ENCODE peak calls at places on chromosome 12, in six cellular contexts. W is HL-60, T is A549, O is stomach, U is non-pigmented ciliary epithelial cell, D is GM13976. K is an unnamed sample.

GRCh38 chr12:99079811-99080210 is 434.7 kb downstream of the APAF1 start:
- DNase-seq in T (no peak), D (no peak), W (no peak), O (no peak), U (no peak), K (peak)

GRCh38 chr12:94207467-94208432 is 59.4 kb downstream of the PLXNC1 start:
- DNase-seq in U (no peak), W (peak), T (no peak), D (peak), O (no peak), K (no peak)

GRCh38 chr12:120181991-120182631 is 12.4 kb downstream of the GCN1 start:
- DNase-seq in O (no peak), U (no peak), W (no peak), T (no peak), D (no peak), K (no peak)

GRCh38 chr12:45729233-45730115 is at the start of gene ARID2:
- DNase-seq in T (no peak), D (peak), O (peak), U (no peak), W (peak), K (peak)

GRCh38 chr12:69821441-69822204 is 3.4 kb upstream of the MYRFL start:
- DNase-seq in U (peak), W (no peak), T (no peak), O (no peak), D (no peak), K (no peak)

GRCh38 chr12:82966160-82966559 is 279.5 kb downstream of the TMTC2 start:
- DNase-seq in T (no peak), W (peak), D (no peak), O (no peak), U (no peak), K (no peak)

GRCh38 chr12:54419088-54419887 is at the start of gene ITGA5:
- DNase-seq in D (peak), O (peak), U (no peak), W (peak), T (peak), K (peak)

GRCh38 chr12:6180300-6181051 is 19.7 kb upstream of the CD9 start:
- DNase-seq in U (no peak), O (peak), D (no peak), W (no peak), T (no peak), K (no peak)

GRCh38 chr12:53064613-53065415 is 14.4 kb downstream of the SPRYD3 start:
- DNase-seq in O (no peak), U (no peak), W (no peak), T (no peak), D (no peak), K (no peak)

GRCh38 chr12:68236421-68237059 is 10.9 kb upstream of the IL26 start:
- DNase-seq in W (no peak), U (no peak), D (peak), O (no peak), T (peak), K (peak)

GRCh38 chr12:67891566-67891965 is 97.7 kb upstream of the IFNG-AS1 start:
- DNase-seq in U (no peak), T (no peak), O (no peak), D (no peak), W (no peak), K (no peak)

GRCh38 chr12:23721268-23721667 is 228.2 kb downstream of the SOX5 start:
- DNase-seq in T (no peak), U (no peak), O (no peak), D (no peak), W (no peak), K (no peak)

GRCh38 chr12:40749863-40750262 is 57.6 kb downstream of the CNTN1 start:
- DNase-seq in U (no peak), W (no peak), D (no peak), T (no peak), O (no peak), K (no peak)

GRCh38 chr12:88575361-88575959 is 4.8 kb downstream of the KITLG start:
- DNase-seq in D (no peak), U (no peak), T (no peak), W (no peak), O (no peak), K (no peak)

GRCh38 chr12:28033538-28033915 is 61.0 kb upstream of the PTHLH start:
- DNase-seq in W (no peak), U (no peak), D (no peak), O (no peak), T (no peak), K (no peak)

GRCh38 chr12:76855266-76855665 is 23.6 kb downstream of the CSRP2 start:
- DNase-seq in W (no peak), U (no peak), T (no peak), O (no peak), D (no peak), K (no peak)

GRCh38 chr12:98544741-98545140 is 29.4 kb downstream of the TMPO start:
- DNase-seq in U (no peak), O (no peak), T (no peak), D (no peak), W (no peak), K (no peak)

GRCh38 chr12:52149182-52149641 is 42.6 kb downstream of the KRT80 start:
- DNase-seq in O (no peak), U (no peak), T (no peak), D (no peak), W (no peak), K (no peak)

GRCh38 chr12:18583655-18584054 is 154.2 kb downstream of the PLCZ1 start:
- DNase-seq in D (no peak), U (no peak), T (no peak), O (no peak), W (no peak), K (no peak)

GRCh38 chr12:82740129-82741000 is 53.7 kb downstream of the TMTC2 start:
- DNase-seq in U (peak), W (no peak), D (no peak), O (no peak), T (peak), K (no peak)

GRCh38 chr12:3200032-3200617 is 122.9 kb downstream of the TSPAN9 start:
- DNase-seq in W (no peak), U (no peak), T (peak), O (peak), D (no peak), K (peak)

GRCh38 chr12:16610743-16611142 is 4.8 kb upstream of the LMO3 start:
- DNase-seq in U (no peak), T (no peak), O (no peak), W (no peak), D (no peak), K (no peak)

GRCh38 chr12:23899434-23899833 is 50.0 kb downstream of the SOX5 start:
- DNase-seq in U (no peak), W (no peak), D (no peak), O (no peak), T (no peak), K (no peak)

GRCh38 chr12:113634982-113635381 is 163.3 kb upstream of the LHX5 start:
- DNase-seq in W (no peak), T (no peak), U (no peak), O (no peak), D (no peak), K (no peak)

GRCh38 chr12:110688446-110689001 is 391 bp downstream of the HVCN1 start:
- DNase-seq in W (no peak), T (no peak), O (no peak), D (no peak), U (no peak), K (no peak)

GRCh38 chr12:131817241-131817640 is 11.0 kb upstream of the MMP17 start:
- DNase-seq in O (no peak), U (no peak), D (no peak), T (no peak), W (no peak), K (no peak)

GRCh38 chr12:81167694-81168093 is 89.8 kb downstream of the ACSS3 start:
- DNase-seq in T (no peak), U (peak), W (no peak), D (no peak), O (no peak), K (no peak)